ENCODE peak calls at places on chromosomes 5 and 9, in ten cellular contexts. G, Y, V, J, Z, U, N, P, M and B are unnamed samples.

GRCh38 chr5:181126841-181127240 is 4.1 kb downstream of the OR2V1 start:
- DNase-seq in G (no peak), Y (no peak), V (no peak), J (no peak), Z (no peak), U (no peak), N (no peak), P (no peak), M (no peak), B (no peak)

GRCh38 chr5:106417566-106417965 is 1253.2 kb downstream of the EFNA5 start:
- DNase-seq in G (no peak), Y (no peak), V (no peak), J (no peak), Z (no peak), U (no peak), N (no peak), P (no peak), M (no peak), B (no peak)

GRCh38 chr9:114061292-114061691 is 16.8 kb downstream of the AMBP start:
- DNase-seq in G (no peak), Y (no peak), V (no peak), J (no peak), Z (no peak), U (no peak), N (no peak), P (no peak), M (no peak), B (no peak)

GRCh38 chr9:109769250-109769649 is 10.7 kb upstream of the PALM2AKAP2 start:
- DNase-seq in G (no peak), Y (no peak), V (no peak), J (no peak), Z (peak; percentile 27), U (no peak), N (no peak), P (no peak), M (no peak), B (no peak)

GRCh38 chr5:138498381-138498780 is 33.1 kb downstream of the EGR1 start:
- DNase-seq in G (no peak), Y (no peak), V (peak; percentile 5), J (no peak), Z (no peak), U (no peak), N (no peak), P (no peak), M (no peak), B (no peak)

GRCh38 chr5:10286552-10287227 is 21.0 kb downstream of the CMBL start:
- DNase-seq in G (no peak), Y (no peak), V (no peak), J (no peak), Z (peak; percentile 82), U (no peak), N (peak; percentile 19), P (peak; percentile 23), M (no peak), B (no peak)

GRCh38 chr5:141772281-141772680 is 90.3 kb upstream of the ARAP3 start:
- DNase-seq in G (no peak), Y (no peak), V (no peak), J (no peak), Z (peak; percentile 21), U (no peak), N (no peak), P (peak; percentile 26), M (no peak), B (no peak)

GRCh38 chr5:109704255-109704952 is 14.7 kb downstream of the MAN2A1 start:
- DNase-seq in G (no peak), Y (no peak), V (no peak), J (no peak), Z (no peak), U (no peak), N (no peak), P (no peak), M (no peak), B (no peak)

GRCh38 chr5:92945630-92946097 is 635.4 kb downstream of the NR2F1-AS1 start:
- DNase-seq in G (no peak), Y (no peak), V (no peak), J (no peak), Z (peak; percentile 58), U (no peak), N (peak; percentile 62), P (no peak), M (no peak), B (no peak)

GRCh38 chr9:117718085-117718484 is 13.9 kb downstream of the TLR4 start:
- DNase-seq in G (no peak), Y (no peak), V (no peak), J (no peak), Z (peak; percentile 50), U (no peak), N (no peak), P (no peak), M (no peak), B (no peak)